ENCODE peak calls at places on chromosome 17, in four cellular contexts. One of them, this sample, is unnamed.

GRCh38 chr17:28317965-28318758 is 838 bp upstream of the TMEM97 start:
- DNase-seq in GM12878: no peak
- DNase-seq in SK-N-SH: peak
- DNase-seq in transverse colon: no peak
- DNase-seq in this sample: no peak

GRCh38 chr17:48055531-48056245 is 7.5 kb downstream of the NFE2L1 start:
- DNase-seq in GM12878: peak
- DNase-seq in SK-N-SH: no peak
- DNase-seq in transverse colon: no peak
- DNase-seq in this sample: no peak

GRCh38 chr17:53218723-53219122 is 604.0 kb upstream of the KIF2B start:
- DNase-seq in GM12878: no peak
- DNase-seq in SK-N-SH: no peak
- DNase-seq in transverse colon: no peak
- DNase-seq in this sample: no peak

GRCh38 chr17:1580979-1581676 is 18.5 kb upstream of the PITPNA start:
- DNase-seq in GM12878: no peak
- DNase-seq in SK-N-SH: no peak
- DNase-seq in transverse colon: peak
- DNase-seq in this sample: no peak

GRCh38 chr17:34706029-34706428 is 126.6 kb downstream of the TMEM132E start:
- DNase-seq in GM12878: no peak
- DNase-seq in SK-N-SH: no peak
- DNase-seq in transverse colon: no peak
- DNase-seq in this sample: no peak

GRCh38 chr17:32741381-32741780 is 135.5 kb downstream of the MYO1D start:
- DNase-seq in GM12878: no peak
- DNase-seq in SK-N-SH: no peak
- DNase-seq in transverse colon: no peak
- DNase-seq in this sample: no peak

GRCh38 chr17:1718362-1719165 is 5.9 kb upstream of the WDR81 start:
- DNase-seq in GM12878: no peak
- DNase-seq in SK-N-SH: no peak
- DNase-seq in transverse colon: no peak
- DNase-seq in this sample: no peak

GRCh38 chr17:76213491-76213890 is 26.8 kb downstream of the RNF157 start:
- DNase-seq in GM12878: no peak
- DNase-seq in SK-N-SH: no peak
- DNase-seq in transverse colon: no peak
- DNase-seq in this sample: no peak

GRCh38 chr17:32971171-32971570 is 20.5 kb upstream of the SPACA3 start:
- DNase-seq in GM12878: peak
- DNase-seq in SK-N-SH: no peak
- DNase-seq in transverse colon: no peak
- DNase-seq in this sample: no peak

GRCh38 chr17:70314096-70314495 is 144.8 kb downstream of the KCNJ2 start:
- DNase-seq in GM12878: no peak
- DNase-seq in SK-N-SH: no peak
- DNase-seq in transverse colon: no peak
- DNase-seq in this sample: no peak

GRCh38 chr17:63698381-63698885 is 1.5 kb downstream of the LIMD2 start:
- DNase-seq in GM12878: no peak
- DNase-seq in SK-N-SH: no peak
- DNase-seq in transverse colon: no peak
- DNase-seq in this sample: no peak

GRCh38 chr17:1703063-1703462 is 7.1 kb downstream of the TLCD2 start:
- DNase-seq in GM12878: no peak
- DNase-seq in SK-N-SH: no peak
- DNase-seq in transverse colon: no peak
- DNase-seq in this sample: no peak

GRCh38 chr17:68539536-68540469 is 27.6 kb downstream of the PRKAR1A start:
- DNase-seq in GM12878: no peak
- DNase-seq in SK-N-SH: no peak
- DNase-seq in transverse colon: no peak
- DNase-seq in this sample: no peak

DNA sequence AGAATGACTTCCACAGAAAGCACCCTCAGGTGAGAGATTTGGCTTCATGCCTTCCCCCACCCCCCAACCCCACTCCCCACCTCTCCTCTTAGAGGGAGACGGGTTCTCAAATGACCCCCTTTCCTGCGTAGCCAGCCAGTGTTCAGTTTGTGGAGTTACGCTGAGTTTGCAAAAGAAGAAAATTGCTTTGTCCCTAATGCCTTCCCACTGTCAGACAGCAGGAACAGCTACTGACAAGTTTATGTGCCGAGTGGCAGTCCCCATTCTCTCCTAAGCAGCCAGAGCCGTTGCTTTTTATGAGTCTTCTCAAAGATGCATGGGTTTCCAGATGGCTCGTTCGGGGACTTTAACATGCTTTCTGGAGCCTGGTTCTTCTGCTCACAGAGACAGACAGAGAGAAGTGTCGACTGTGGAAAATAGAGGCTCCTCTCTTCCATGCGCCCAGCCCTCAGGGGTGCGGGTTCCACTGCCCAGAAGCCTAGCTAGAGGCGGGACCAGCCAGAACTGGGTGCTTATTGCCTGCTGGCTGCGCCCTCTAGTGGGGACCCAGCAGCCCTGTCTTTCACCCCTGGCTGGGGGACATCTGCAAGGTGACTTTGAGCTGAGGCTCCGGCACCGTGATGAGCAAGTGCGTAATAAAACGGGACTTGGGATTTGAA is 73.4 kb downstream of the CCDC182 start:
- DNase-seq in GM12878: no peak
- DNase-seq in SK-N-SH: peak
- DNase-seq in transverse colon: peak
- DNase-seq in this sample: peak
- TF ChIP-seq POLR2AphosphoS5 in GM12878: no peak
- TF ChIP-seq POLR2AphosphoS5 in SK-N-SH: no peak
- TF ChIP-seq POLR2AphosphoS5 in transverse colon: no peak
- TF ChIP-seq POLR2AphosphoS5 in this sample: no peak

DNA sequence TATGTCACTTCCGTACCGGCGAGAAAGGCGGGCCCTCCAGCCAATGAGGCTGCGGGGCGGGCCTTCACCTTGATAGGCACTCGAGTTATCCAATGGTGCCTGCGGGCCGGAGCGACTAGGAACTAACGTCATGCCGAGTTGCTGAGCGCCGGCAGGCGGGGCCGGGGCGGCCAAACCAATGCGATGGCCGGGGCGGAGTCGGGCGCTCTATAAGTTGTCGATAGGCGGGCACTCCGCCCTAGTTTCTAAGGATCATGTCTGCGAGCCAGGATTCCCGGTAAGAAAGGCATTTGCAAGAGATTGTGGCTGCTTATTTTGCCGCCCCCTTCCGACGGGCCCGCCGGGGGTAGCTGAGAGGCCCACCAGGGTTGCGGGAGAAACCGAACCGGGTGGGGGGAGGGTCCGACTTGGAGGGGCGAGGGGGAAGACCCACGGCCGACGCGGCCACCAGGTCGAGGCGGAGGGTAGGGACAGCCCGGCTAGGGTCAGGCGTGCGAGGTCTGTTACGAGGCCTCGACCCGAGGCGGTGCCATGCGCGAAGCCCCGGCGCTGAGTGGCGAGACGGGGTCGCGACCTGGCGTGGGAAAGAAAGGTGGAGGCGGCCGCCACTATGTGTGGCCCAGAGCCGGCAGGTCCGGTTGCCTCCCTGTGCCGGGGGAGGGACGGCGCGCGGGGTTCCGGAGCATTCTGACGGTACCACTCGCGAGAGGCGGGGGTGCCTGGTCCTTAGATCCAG is 6.7 kb upstream of the CD68 start:
- DNase-seq in GM12878: peak
- DNase-seq in SK-N-SH: peak
- DNase-seq in transverse colon: peak
- DNase-seq in this sample: peak
- TF ChIP-seq EP300 in GM12878: no peak
- TF ChIP-seq EP300 in SK-N-SH: no peak
- TF ChIP-seq EP300 in transverse colon: no peak
- TF ChIP-seq EP300 in this sample: no peak

GRCh38 chr17:57532966-57533365 is 212.1 kb downstream of the CCDC182 start:
- DNase-seq in GM12878: no peak
- DNase-seq in SK-N-SH: no peak
- DNase-seq in transverse colon: no peak
- DNase-seq in this sample: no peak
- H3K27ac ChIP-seq in GM12878: peak
- H3K27ac ChIP-seq in SK-N-SH: peak
- H3K27ac ChIP-seq in transverse colon: no peak
- H3K27ac ChIP-seq in this sample: no peak

DNA sequence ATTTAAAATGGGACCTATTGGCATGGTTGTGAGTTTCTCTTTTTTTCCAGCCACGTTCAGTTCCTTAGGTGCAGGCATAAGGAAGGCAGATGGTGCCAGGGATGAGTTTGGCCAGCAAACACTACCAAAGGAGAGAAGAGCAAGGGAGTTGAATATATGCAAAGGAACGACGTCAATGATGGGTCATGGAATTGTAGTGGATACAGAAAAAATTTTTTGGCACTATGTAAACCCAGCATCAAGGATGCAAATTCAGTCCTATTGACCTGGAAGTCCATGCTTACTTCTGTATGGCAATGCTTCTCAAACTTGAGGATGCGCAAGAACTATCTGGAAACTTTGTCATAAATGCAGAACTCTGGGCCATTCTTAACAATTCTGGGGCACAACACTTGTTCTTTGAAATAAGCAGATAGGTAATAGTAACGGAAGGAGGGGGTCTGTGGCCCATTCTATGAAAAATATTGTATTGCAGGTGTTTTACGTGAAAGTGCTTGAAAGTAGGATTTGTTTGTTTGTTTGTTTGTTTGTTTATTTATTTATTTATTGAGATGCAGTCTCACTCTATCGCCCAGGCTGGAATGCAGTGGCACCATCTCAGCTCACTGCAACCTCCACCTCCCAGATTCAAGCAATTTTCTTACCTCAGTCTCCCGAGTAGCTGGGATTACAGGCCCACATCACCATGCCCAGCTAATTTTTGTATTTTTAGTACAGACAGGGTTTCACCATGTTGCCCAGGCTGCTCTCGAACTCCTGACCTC is 18.0 kb downstream of the APOH start:
- DNase-seq in GM12878: no peak
- DNase-seq in SK-N-SH: no peak
- DNase-seq in transverse colon: no peak
- DNase-seq in this sample: no peak
- TF ChIP-seq POLR2AphosphoS5 in GM12878: no peak
- TF ChIP-seq POLR2AphosphoS5 in SK-N-SH: no peak
- TF ChIP-seq POLR2AphosphoS5 in transverse colon: no peak
- TF ChIP-seq POLR2AphosphoS5 in this sample: no peak

DNA sequence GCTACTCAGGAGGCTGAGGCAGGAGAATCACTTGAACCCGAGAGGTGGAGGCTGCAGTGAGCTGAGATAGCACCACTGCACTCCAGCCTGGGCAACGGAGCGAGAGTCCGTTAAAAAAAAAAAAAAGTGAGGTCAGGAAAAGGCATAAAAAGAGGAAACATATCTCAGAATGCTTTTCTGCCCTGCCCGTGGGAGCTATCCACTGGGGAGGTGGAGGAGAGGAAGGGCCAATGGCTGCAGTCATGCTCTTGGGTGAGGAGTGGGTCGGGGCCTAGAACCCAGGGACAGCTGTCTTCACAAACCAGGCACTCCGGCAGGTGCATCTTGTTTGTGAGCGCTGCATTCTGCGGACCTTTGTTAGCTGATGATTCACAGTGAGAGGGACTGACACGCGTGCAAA is 60.0 kb upstream of the CDC42EP4 start:
- DNase-seq in GM12878: no peak
- DNase-seq in SK-N-SH: no peak
- DNase-seq in transverse colon: no peak
- DNase-seq in this sample: no peak
- TF ChIP-seq EP300 in GM12878: no peak
- TF ChIP-seq EP300 in SK-N-SH: no peak
- TF ChIP-seq EP300 in transverse colon: no peak
- TF ChIP-seq EP300 in this sample: no peak

GRCh38 chr17:17766351-17767095 is 70.3 kb downstream of the SREBF1 start:
- DNase-seq in GM12878: no peak
- DNase-seq in SK-N-SH: no peak
- DNase-seq in transverse colon: no peak
- DNase-seq in this sample: no peak
- H3K27ac ChIP-seq in GM12878: peak
- H3K27ac ChIP-seq in SK-N-SH: peak
- H3K27ac ChIP-seq in transverse colon: peak
- H3K27ac ChIP-seq in this sample: peak

GRCh38 chr17:80980397-80981061 is 11.1 kb upstream of the CHMP6 start:
- DNase-seq in GM12878: no peak
- DNase-seq in SK-N-SH: no peak
- DNase-seq in transverse colon: no peak
- DNase-seq in this sample: no peak

GRCh38 chr17:80979547-80980378 is 11.9 kb upstream of the CHMP6 start:
- DNase-seq in GM12878: no peak
- DNase-seq in SK-N-SH: no peak
- DNase-seq in transverse colon: no peak
- DNase-seq in this sample: no peak

GRCh38 chr17:80981929-80982425 is 9.7 kb upstream of the CHMP6 start:
- DNase-seq in GM12878: no peak
- DNase-seq in SK-N-SH: no peak
- DNase-seq in transverse colon: no peak
- DNase-seq in this sample: no peak

GRCh38 chr17:80982426-80982974 is 9.1 kb upstream of the CHMP6 start:
- DNase-seq in GM12878: no peak
- DNase-seq in SK-N-SH: no peak
- DNase-seq in transverse colon: no peak
- DNase-seq in this sample: no peak

GRCh38 chr17:80981062-80981902 is 10.4 kb upstream of the CHMP6 start:
- DNase-seq in GM12878: no peak
- DNase-seq in SK-N-SH: peak
- DNase-seq in transverse colon: no peak
- DNase-seq in this sample: no peak
- TF ChIP-seq POLR2AphosphoS5 in GM12878: no peak
- TF ChIP-seq POLR2AphosphoS5 in SK-N-SH: no peak
- TF ChIP-seq POLR2AphosphoS5 in transverse colon: no peak
- TF ChIP-seq POLR2AphosphoS5 in this sample: no peak